ENCODE peak calls at places on chromosomes 11 and 22, in nine cellular contexts. J, V, T, X, W, A, G, E and M are unnamed samples.

GRCh38 chr11:72814139-72814830 is at the start of gene ATG16L2:
- DNase-seq in J (peak), V (peak), T (peak), X (peak), W (peak), A (peak), G (peak), E (peak), M (peak)

GRCh38 chr11:78811622-78812021 is 237.0 kb upstream of the NARS2 start:
- DNase-seq in J (no peak), V (peak), T (no peak), X (no peak), W (no peak), A (no peak), G (no peak), E (no peak), M (no peak)

GRCh38 chr22:24086310-24086709 is 75.2 kb downstream of the CABIN1 start:
- DNase-seq in J (peak), V (no peak), T (no peak), X (no peak), W (peak), A (no peak), G (no peak), E (no peak), M (no peak)

GRCh38 chr11:93117578-93117964 is 80.2 kb downstream of the SLC36A4 start:
- DNase-seq in J (no peak), V (no peak), T (no peak), X (no peak), W (no peak), A (no peak), G (no peak), E (no peak), M (no peak)

GRCh38 chr22:50186181-50186731 is 543 bp downstream of the TRABD start:
- DNase-seq in J (peak), V (no peak), T (no peak), X (no peak), W (no peak), A (no peak), G (no peak), E (no peak), M (no peak)

GRCh38 chr11:92480519-92480918 is 255.9 kb downstream of the FAT3 start:
- DNase-seq in J (no peak), V (peak), T (peak), X (no peak), W (no peak), A (no peak), G (no peak), E (no peak), M (no peak)

GRCh38 chr11:78978831-78979230 is 404.2 kb upstream of the NARS2 start:
- DNase-seq in J (no peak), V (no peak), T (no peak), X (no peak), W (no peak), A (no peak), G (no peak), E (no peak), M (no peak)

GRCh38 chr11:45145083-45145420 is 1.4 kb upstream of the PRDM11 start:
- DNase-seq in J (no peak), V (no peak), T (no peak), X (no peak), W (no peak), A (no peak), G (no peak), E (no peak), M (no peak)

GRCh38 chr11:31809857-31810778 is 1.0 kb downstream of the PAX6 start:
- DNase-seq in J (peak), V (peak), T (peak), X (no peak), W (peak), A (no peak), G (no peak), E (no peak), M (peak)

GRCh38 chr11:102293873-102294601 is 23.2 kb upstream of the BIRC3 start:
- DNase-seq in J (no peak), V (peak), T (peak), X (peak), W (no peak), A (no peak), G (peak), E (no peak), M (peak)

GRCh38 chr22:49103314-49104052 is 724.2 kb downstream of the BRD1 start:
- DNase-seq in J (no peak), V (no peak), T (no peak), X (no peak), W (peak), A (no peak), G (no peak), E (no peak), M (no peak)

GRCh38 chr11:91673705-91674104 is 550.9 kb upstream of the FAT3 start:
- DNase-seq in J (no peak), V (no peak), T (no peak), X (no peak), W (no peak), A (no peak), G (no peak), E (no peak), M (no peak)

GRCh38 chr11:842370-843002 is at the start of the genes POLR2L and TSPAN4:
- DNase-seq in J (peak), V (peak), T (peak), X (peak), W (peak), A (peak), G (peak), E (peak), M (peak)

GRCh38 chr22:49476176-49476575 is 351.5 kb downstream of the BRD1 start:
- DNase-seq in J (no peak), V (no peak), T (no peak), X (no peak), W (no peak), A (no peak), G (no peak), E (no peak), M (no peak)

GRCh38 chr11:73350908-73351636 is 25.1 kb upstream of the RELT start:
- DNase-seq in J (no peak), V (peak), T (peak), X (peak), W (peak), A (peak), G (peak), E (no peak), M (peak)

GRCh38 chr11:9574806-9575530 is 1.5 kb downstream of the WEE1 start:
- DNase-seq in J (no peak), V (peak), T (peak), X (peak), W (peak), A (peak), G (peak), E (peak), M (peak)

GRCh38 chr22:23714596-23715588 is 24.1 kb downstream of the RGL4 start:
- DNase-seq in J (no peak), V (no peak), T (no peak), X (no peak), W (no peak), A (no peak), G (no peak), E (no peak), M (no peak)

DNA sequence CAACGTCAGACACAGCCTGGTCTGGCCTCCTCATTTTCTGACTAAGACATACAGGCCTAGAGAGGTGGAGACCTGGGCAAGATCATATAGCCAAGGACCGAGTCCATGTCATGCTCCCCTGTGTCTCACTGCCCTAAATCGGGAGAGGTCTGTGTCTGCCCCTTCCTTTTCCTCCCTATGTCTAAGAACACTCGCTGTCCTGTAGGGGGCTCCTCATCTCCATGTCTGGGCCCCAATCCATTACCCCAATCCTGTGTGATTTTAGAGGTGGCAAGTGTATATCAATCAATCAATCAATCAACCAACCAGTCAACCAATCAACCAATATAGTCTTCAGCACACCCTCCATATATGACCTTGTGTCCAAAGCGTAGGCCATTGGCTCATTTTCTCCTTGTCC is 125.7 kb downstream of the KIRREL3 start:
- DNase-seq in J (no peak), V (no peak), T (no peak), X (no peak), W (no peak), A (no peak), G (no peak), E (no peak), M (no peak)
- TF ChIP-seq CTCF in J (no peak), V (no peak), T (no peak), X (no peak), W (no peak), A (no peak), G (no peak), E (no peak), M (peak)

GRCh38 chr11:111635706-111636045 is 33.4 kb downstream of the SIK2 start:
- DNase-seq in J (no peak), V (peak), T (peak), X (peak), W (peak), A (peak), G (no peak), E (peak), M (peak)
- H3K4me3 ChIP-seq in J (no peak), V (no peak), T (peak), X (no peak), W (no peak), A (no peak), G (no peak), E (no peak), M (no peak)

GRCh38 chr11:94638278-94638901 is 71.2 kb downstream of the PIWIL4 start:
- DNase-seq in J (no peak), V (no peak), T (no peak), X (no peak), W (no peak), A (no peak), G (no peak), E (no peak), M (no peak)
- H3K27ac ChIP-seq in J (peak), V (peak), T (peak), X (no peak), W (peak), A (no peak), G (no peak), E (peak), M (no peak)

GRCh38 chr22:18100781-18101180 is 9.8 kb upstream of the TUBA8 start:
- DNase-seq in J (no peak), V (no peak), T (no peak), X (no peak), W (no peak), A (no peak), G (no peak), E (no peak), M (no peak)

GRCh38 chr22:18095101-18095805 is 15.4 kb upstream of the TUBA8 start:
- DNase-seq in J (no peak), V (peak), T (no peak), X (no peak), W (no peak), A (no peak), G (no peak), E (no peak), M (no peak)

GRCh38 chr22:18093661-18094060 is 15.9 kb downstream of the PEX26 start:
- DNase-seq in J (no peak), V (no peak), T (no peak), X (no peak), W (no peak), A (no peak), G (no peak), E (no peak), M (no peak)

GRCh38 chr22:18101536-18101935 is 9.1 kb upstream of the TUBA8 start:
- DNase-seq in J (no peak), V (no peak), T (no peak), X (no peak), W (no peak), A (no peak), G (peak), E (no peak), M (no peak)

DNA sequence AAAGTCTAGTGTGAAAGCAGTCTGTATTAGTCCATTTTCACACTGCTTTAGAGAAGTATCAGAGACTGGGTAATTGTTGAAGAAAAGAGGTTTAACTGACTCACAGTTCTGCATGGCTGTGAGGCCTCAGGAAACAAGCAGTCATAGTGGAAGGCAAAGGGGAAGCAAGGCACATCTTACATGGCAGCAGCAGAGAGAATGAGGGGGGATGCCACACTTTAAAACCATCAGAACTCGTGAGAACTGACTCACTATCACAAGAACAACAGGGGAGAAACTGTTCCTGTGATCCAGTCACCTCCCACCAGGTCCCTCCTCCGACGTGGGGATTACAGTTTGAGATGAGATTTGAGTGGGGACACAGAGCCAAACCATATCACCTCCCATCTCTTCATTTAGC is 13.8 kb upstream of the TUBA8 start:
- DNase-seq in J (no peak), V (no peak), T (no peak), X (no peak), W (no peak), A (no peak), G (no peak), E (no peak), M (no peak)
- TF ChIP-seq CTCF in J (no peak), V (no peak), T (no peak), X (no peak), W (no peak), A (no peak), G (no peak), E (no peak), M (no peak)

GRCh38 chr11:66313321-66314185 is 3.3 kb downstream of the CD248 start:
- DNase-seq in J (peak), V (peak), T (peak), X (no peak), W (no peak), A (peak), G (no peak), E (no peak), M (peak)
- H3K4me3 ChIP-seq in J (peak), V (peak), T (peak), X (no peak), W (peak), A (peak), G (no peak), E (peak), M (peak)